ENCODE peak calls at places on chromosomes 7 and 10, in five cellular contexts. Y is GM20000, B is endodermal cell, S is osteocyte, N is GM10248. O is an unnamed sample.

GRCh38 chr10:3954615-3955014 is 169.6 kb upstream of the KLF6 start:
- DNase-seq in Y (no peak), B (no peak), S (no peak), N (no peak), O (no peak)

GRCh38 chr7:37208528-37208927 is 240.1 kb downstream of the ELMO1 start:
- DNase-seq in Y (peak; percentile 58), B (peak; percentile 72), S (no peak), N (peak; percentile 42), O (peak; percentile 37)

GRCh38 chr10:125076891-125077643 is 83.3 kb downstream of the CTBP2 start:
- DNase-seq in Y (no peak), B (no peak), S (no peak), N (no peak), O (no peak)

GRCh38 chr7:12564996-12565764 is 5.3 kb upstream of the SCIN start:
- DNase-seq in Y (no peak), B (no peak), S (no peak), N (no peak), O (no peak)

GRCh38 chr10:126191192-126191591 is 197.1 kb downstream of the ADAM12 start:
- DNase-seq in Y (no peak), B (no peak), S (no peak), N (no peak), O (no peak)

GRCh38 chr10:3754727-3755439 is 30.1 kb downstream of the KLF6 start:
- DNase-seq in Y (no peak), B (peak; percentile 39), S (peak; percentile 7), N (no peak), O (peak; percentile 85)

GRCh38 chr7:73984481-73985205 is 43.3 kb upstream of the ELN start:
- DNase-seq in Y (no peak), B (no peak), S (no peak), N (no peak), O (no peak)

GRCh38 chr7:138239244-138239643 is 163.0 kb downstream of the AKR1D1 start:
- DNase-seq in Y (no peak), B (no peak), S (no peak), N (no peak), O (no peak)

GRCh38 chr7:87797798-87798403 is 78.3 kb downstream of the SLC25A40 start:
- DNase-seq in Y (peak; percentile 56), B (no peak), S (no peak), N (peak; percentile 47), O (peak; percentile 31)

GRCh38 chr7:142808802-142809583 is 38.2 kb downstream of the PRSS2 start:
- DNase-seq in Y (peak; percentile 82), B (peak; percentile 43), S (no peak), N (peak; percentile 78), O (peak; percentile 49)

GRCh38 chr10:74035324-74035723 is 37.4 kb downstream of the VCL start:
- DNase-seq in Y (no peak), B (no peak), S (no peak), N (no peak), O (no peak)

GRCh38 chr7:155971180-155971770 is 159.0 kb upstream of the SHH start:
- DNase-seq in Y (no peak), B (peak; percentile 7), S (peak; percentile 59), N (no peak), O (no peak)

GRCh38 chr10:77564781-77565589 is 72.6 kb downstream of the KCNMA1 start:
- DNase-seq in Y (no peak), B (peak; percentile 89), S (no peak), N (no peak), O (peak; percentile 70)

GRCh38 chr10:1116051-1116450 is 59.9 kb downstream of the WDR37 start:
- DNase-seq in Y (no peak), B (peak; percentile 31), S (peak; percentile 77), N (no peak), O (no peak)

GRCh38 chr10:73840403-73841301 is 29.3 kb upstream of the NDST2 start:
- DNase-seq in Y (no peak), B (no peak), S (no peak), N (no peak), O (no peak)

GRCh38 chr10:117074621-117075020 is 63.4 kb downstream of the VAX1 start:
- DNase-seq in Y (no peak), B (peak; percentile 62), S (no peak), N (no peak), O (no peak)

GRCh38 chr10:85510682-85511081 is 855.9 kb downstream of the GRID1 start:
- DNase-seq in Y (no peak), B (peak; percentile 65), S (no peak), N (no peak), O (no peak)

GRCh38 chr7:631966-632830 is 94.3 kb upstream of the DNAAF5 start:
- DNase-seq in Y (no peak), B (no peak), S (no peak), N (no peak), O (no peak)

GRCh38 chr7:102434039-102434481 is 685 bp downstream of the ORAI2 start:
- DNase-seq in Y (no peak), B (peak; percentile 58), S (no peak), N (no peak), O (no peak)

GRCh38 chr7:608361-608760 is 88.7 kb upstream of the PDGFA start:
- DNase-seq in Y (no peak), B (no peak), S (no peak), N (no peak), O (no peak)

GRCh38 chr10:5555031-5555510 is 30.3 kb downstream of the CALML3 start:
- DNase-seq in Y (no peak), B (peak; percentile 35), S (no peak), N (no peak), O (no peak)

GRCh38 chr10:74586088-74586585 is 240.3 kb upstream of the KAT6B start:
- DNase-seq in Y (peak; percentile 22), B (no peak), S (no peak), N (peak; percentile 18), O (no peak)

GRCh38 chr7:131019351-131019750 is 285.3 kb upstream of the KLF14 start:
- DNase-seq in Y (no peak), B (no peak), S (no peak), N (no peak), O (no peak)

GRCh38 chr10:22006379-22006884 is 2.9 kb upstream of the DNAJC1 start:
- DNase-seq in Y (no peak), B (no peak), S (no peak), N (no peak), O (no peak)

GRCh38 chr10:22016046-22016705 is 12.6 kb upstream of the DNAJC1 start:
- DNase-seq in Y (no peak), B (no peak), S (no peak), N (no peak), O (no peak)

GRCh38 chr10:22005763-22006162 is 2.2 kb upstream of the DNAJC1 start:
- DNase-seq in Y (no peak), B (no peak), S (no peak), N (no peak), O (no peak)

DNA sequence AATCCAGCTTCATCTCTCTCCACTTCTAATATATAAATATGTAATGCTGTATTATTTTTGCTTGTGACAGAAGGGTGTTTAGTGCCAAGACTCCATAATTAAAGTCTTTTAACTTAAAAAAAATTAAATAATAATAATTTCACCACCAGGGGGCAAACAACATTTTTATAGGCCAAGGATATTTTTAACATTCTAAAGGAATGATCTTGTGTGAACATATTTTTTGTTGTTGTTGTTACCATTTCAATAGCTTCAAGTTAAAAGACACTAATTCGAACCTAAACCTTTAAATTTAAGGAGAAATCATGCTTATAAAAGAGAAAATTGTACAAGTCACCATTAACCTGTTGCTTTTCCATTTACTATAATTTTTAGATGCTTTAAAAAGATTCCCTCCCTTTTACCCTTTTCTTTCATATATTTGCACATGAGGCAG is 7.5 kb upstream of the DNAJC1 start:
- DNase-seq in Y (no peak), B (no peak), S (no peak), N (no peak), O (peak; percentile 18)
- TF ChIP-seq CTCF in Y (no peak), B (peak; percentile 78), S (peak; percentile 58), N (no peak), O (peak; percentile 92)

GRCh38 chr7:76069238-76069638 is 21.3 kb downstream of the MDH2 start:
- DNase-seq in Y (peak; percentile 15), B (peak; percentile 83), S (no peak), N (peak; percentile 21), O (peak; percentile 86)
- TF ChIP-seq CTCF in Y (no peak), B (peak; percentile 73), S (peak; percentile 36), N (no peak), O (peak; percentile 64)

GRCh38 chr7:100897111-100897608 is 1.5 kb upstream of the ACHE start:
- DNase-seq in Y (peak; percentile 75), B (peak; percentile 85), S (no peak), N (peak; percentile 74), O (no peak)
- TF ChIP-seq CTCF in Y (peak; percentile 73), B (peak; percentile 95), S (peak; percentile 91), N (peak; percentile 79), O (peak; percentile 92)

DNA sequence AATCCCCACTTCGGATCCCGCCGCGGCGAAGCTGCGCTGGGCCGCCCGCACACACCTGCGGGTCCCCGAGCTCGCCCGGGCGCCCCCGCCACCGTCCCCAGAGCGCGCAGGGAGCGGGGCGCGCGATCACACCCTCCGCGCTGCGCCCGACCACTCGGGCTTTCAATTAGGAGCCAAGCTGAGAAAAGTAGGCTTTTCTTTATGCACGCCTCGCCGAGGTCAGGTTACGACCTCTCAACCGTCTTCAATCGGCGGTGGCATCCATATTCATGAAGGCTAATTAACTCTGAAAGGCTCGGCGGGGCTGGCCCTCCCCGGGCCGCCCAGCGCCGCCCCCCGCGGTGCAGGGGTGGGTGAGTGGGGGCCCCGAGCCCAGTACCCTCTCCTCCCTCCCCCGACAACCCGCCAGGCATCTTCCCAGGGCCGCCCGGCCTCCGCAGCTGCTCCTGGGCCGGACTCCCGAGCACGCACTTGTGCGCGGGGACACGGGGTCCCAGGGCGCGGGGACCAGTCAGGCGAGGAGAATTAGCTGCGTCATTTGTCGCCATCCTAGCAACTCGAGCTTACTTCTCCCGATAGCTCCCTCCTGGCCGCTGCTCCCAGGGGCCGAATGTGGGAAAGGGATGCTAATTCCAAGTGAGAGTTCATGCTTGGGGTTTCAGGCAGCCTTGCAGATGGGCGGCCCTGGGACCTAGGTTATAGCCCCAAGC is 155.5 kb upstream of the LYZL2 start:
- DNase-seq in Y (peak; percentile 70), B (peak; percentile 96), S (peak; percentile 89), N (peak; percentile 47), O (peak; percentile 54)
- TF ChIP-seq CTCF in Y (no peak), B (no peak), S (no peak), N (no peak), O (no peak)

GRCh38 chr10:114631678-114632417 is 26.2 kb downstream of the ABLIM1 start:
- DNase-seq in Y (peak; percentile 38), B (peak; percentile 82), S (peak; percentile 88), N (peak; percentile 47), O (no peak)
- TF ChIP-seq CTCF in Y (no peak), B (no peak), S (no peak), N (no peak), O (no peak)